ENCODE peak calls at places on chromosomes 16 and 17, in eight cellular contexts. D, S, X, M, T, A, G and R are unnamed samples.

GRCh38 chr17:80779961-80780380 is 211.7 kb upstream of the CHMP6 start:
- DNase-seq in X (no peak), A (no peak), S (peak), G (peak), M (peak), D (no peak), T (no peak), R (peak)

GRCh38 chr17:56570199-56570598 is 23.3 kb upstream of the NOG start:
- DNase-seq in G (no peak), A (no peak), X (no peak), M (no peak), T (no peak), D (no peak), S (no peak), R (no peak)

GRCh38 chr17:57570740-57571344 is 174.3 kb downstream of the CCDC182 start:
- DNase-seq in M (no peak), D (no peak), T (peak), X (no peak), G (no peak), A (no peak), S (no peak), R (no peak)

GRCh38 chr16:89616576-89617437 is 3.4 kb downstream of the DPEP1 start:
- DNase-seq in D (no peak), A (no peak), X (peak), S (no peak), M (no peak), T (no peak), G (no peak), R (no peak)

GRCh38 chr16:56967733-56968132 is 6.0 kb downstream of the CETP start:
- DNase-seq in S (no peak), A (no peak), G (no peak), D (no peak), X (no peak), M (peak), T (no peak), R (no peak)

GRCh38 chr17:57909548-57909947 is 45.7 kb downstream of the CUEDC1 start:
- DNase-seq in G (no peak), T (no peak), X (no peak), D (no peak), M (no peak), S (no peak), A (no peak), R (no peak)

GRCh38 chr16:86549076-86549892 is 5.8 kb downstream of the MTHFSD start:
- DNase-seq in M (no peak), G (no peak), S (no peak), A (no peak), D (no peak), X (no peak), T (no peak), R (no peak)

GRCh38 chr16:4525634-4526277 is 12.8 kb downstream of the CDIP1 start:
- DNase-seq in S (peak), T (no peak), A (no peak), X (no peak), D (no peak), G (no peak), M (no peak), R (no peak)

GRCh38 chr16:51337662-51338061 is 186.6 kb upstream of the SALL1 start:
- DNase-seq in D (no peak), A (no peak), X (no peak), S (no peak), M (no peak), G (no peak), T (no peak), R (no peak)

GRCh38 chr17:57470906-57471305 is 214.6 kb downstream of the MSI2 start:
- DNase-seq in G (no peak), T (no peak), X (no peak), M (no peak), D (no peak), S (no peak), A (no peak), R (no peak)

GRCh38 chr17:17680477-17681186 is 626 bp upstream of the RAI1 start:
- DNase-seq in M (no peak), X (no peak), S (no peak), D (no peak), A (no peak), G (no peak), T (peak), R (no peak)

GRCh38 chr17:57516290-57517215 is 228.5 kb downstream of the CCDC182 start:
- DNase-seq in M (no peak), X (no peak), A (no peak), T (no peak), S (no peak), G (no peak), D (no peak), R (no peak)

GRCh38 chr16:79175286-79176057 is 425.1 kb downstream of the MAF start:
- DNase-seq in T (no peak), X (no peak), D (no peak), M (no peak), S (no peak), A (no peak), G (no peak), R (no peak)

GRCh38 chr16:26382607-26383006 is 684.1 kb upstream of the C16orf82 start:
- DNase-seq in M (no peak), T (no peak), G (no peak), D (no peak), X (no peak), A (no peak), S (no peak), R (no peak)

GRCh38 chr17:58107306-58107705 is 24.1 kb downstream of the DYNLL2 start:
- DNase-seq in X (no peak), T (no peak), M (no peak), G (no peak), D (no peak), S (no peak), A (no peak), R (no peak)

GRCh38 chr17:11241611-11242226 is 706 bp downstream of the SHISA6 start:
- DNase-seq in A (no peak), T (no peak), S (no peak), D (no peak), X (no peak), M (no peak), G (no peak), R (no peak)

GRCh38 chr17:6297960-6298359 is 137.0 kb downstream of the AIPL1 start:
- DNase-seq in D (no peak), X (no peak), M (no peak), T (no peak), A (no peak), S (no peak), G (no peak), R (no peak)

GRCh38 chr17:80688994-80689635 is 144.5 kb downstream of the RPTOR start:
- DNase-seq in X (no peak), S (no peak), M (no peak), G (no peak), T (peak), D (no peak), A (no peak), R (no peak)

GRCh38 chr17:13321932-13322701 is 279.6 kb downstream of the HS3ST3A1 start:
- DNase-seq in T (no peak), M (no peak), A (no peak), G (no peak), X (no peak), S (no peak), D (no peak), R (no peak)

GRCh38 chr16:23013484-23013883 is 135.8 kb downstream of the USP31 start:
- DNase-seq in T (no peak), S (no peak), M (no peak), D (no peak), G (no peak), X (no peak), A (no peak), R (no peak)

GRCh38 chr16:67562526-67562917 is at the start of gene CTCF:
- DNase-seq in T (peak), X (no peak), A (peak), S (peak), D (peak), M (peak), G (peak), R (peak)

GRCh38 chr17:78324391-78325075 is 35.3 kb downstream of the SOCS3 start:
- DNase-seq in G (peak), M (peak), X (no peak), S (peak), A (no peak), D (peak), T (peak), R (peak)

GRCh38 chr16:89402962-89403361 is 87.4 kb downstream of the ANKRD11 start:
- DNase-seq in G (no peak), D (no peak), M (no peak), S (peak), X (peak), A (no peak), T (no peak), R (no peak)

GRCh38 chr16:27174798-27175197 is 28.5 kb upstream of the KDM8 start:
- DNase-seq in A (no peak), T (no peak), M (peak), G (no peak), X (no peak), S (no peak), D (no peak), R (no peak)